ENCODE peak calls at places on chromosomes 5 and 9, in seven cellular contexts. S, G, N, M, C, F and P are unnamed samples.

GRCh38 chr9:113622600-113623400 is 159.3 kb downstream of the RGS3 start:
- DNase-seq in S (no peak), G (no peak), N (peak), M (no peak), C (peak), F (no peak), P (peak)

GRCh38 chr9:135761845-135762168 is 59.8 kb downstream of the KCNT1 start:
- DNase-seq in S (no peak), G (no peak), N (no peak), M (no peak), C (no peak), F (no peak), P (no peak)

GRCh38 chr5:123496892-123497291 is 15.1 kb upstream of the CSNK1G3 start:
- DNase-seq in S (no peak), G (no peak), N (no peak), M (no peak), C (no peak), F (no peak), P (no peak)

GRCh38 chr5:185095-186070 is 5.9 kb upstream of the LRRC14B start:
- DNase-seq in S (no peak), G (no peak), N (no peak), M (no peak), C (no peak), F (no peak), P (no peak)

GRCh38 chr5:143036146-143036927 is 266.2 kb downstream of the ARHGAP26 start:
- DNase-seq in S (no peak), G (no peak), N (no peak), M (no peak), C (no peak), F (no peak), P (no peak)

GRCh38 chr9:76180541-76180940 is 213.7 kb downstream of the RFK start:
- DNase-seq in S (no peak), G (no peak), N (no peak), M (no peak), C (no peak), F (no peak), P (no peak)

GRCh38 chr5:82622205-82622604 is 344.1 kb upstream of the RPS23 start:
- DNase-seq in S (no peak), G (no peak), N (no peak), M (no peak), C (no peak), F (no peak), P (no peak)

GRCh38 chr5:139631520-139632165 is 16.5 kb upstream of the CXXC5 start:
- DNase-seq in S (no peak), G (no peak), N (no peak), M (no peak), C (no peak), F (no peak), P (peak)

GRCh38 chr5:176167800-176168199 is 70.4 kb upstream of the SIMC1 start:
- DNase-seq in S (no peak), G (no peak), N (no peak), M (no peak), C (no peak), F (no peak), P (peak)

GRCh38 chr9:124340219-124341069 is 74.8 kb downstream of the PSMB7 start:
- DNase-seq in S (no peak), G (no peak), N (no peak), M (no peak), C (no peak), F (no peak), P (no peak)

GRCh38 chr5:171168177-171168576 is 140.9 kb upstream of the TLX3 start:
- DNase-seq in S (no peak), G (no peak), N (no peak), M (no peak), C (no peak), F (no peak), P (no peak)